ENCODE peak calls at places on chromosomes 13 and 19, in six cellular contexts. I is progenitor cell of endocrine pancreas, K is hepatocyte, O is breast epithelium, S is adrenal gland, L is GM13976. U is an unnamed sample.
A peak's percentile ranks its signal among the peaks of the same experiment; 100 is the strongest.

GRCh38 chr13:50609016-50609415 is 234.5 kb downstream of the DLEU7 start:
- DNase-seq in I (no peak), O (no peak), K (no peak), L (no peak), S (no peak), U (no peak)

GRCh38 chr19:42422576-42423461 is 4.4 kb downstream of the LIPE start:
- DNase-seq in S (peak; percentile 70), I (peak; percentile 36), O (no peak), K (peak; percentile 66), L (peak; percentile 64), U (no peak)

GRCh38 chr13:65330691-65331090 is 1899.4 kb downstream of the PCDH9 start:
- DNase-seq in S (no peak), K (no peak), L (no peak), I (no peak), O (no peak), U (no peak)

GRCh38 chr19:10290876-10291553 is 1.3 kb downstream of the ICAM5 start:
- DNase-seq in S (no peak), I (no peak), O (no peak), K (peak; percentile 58), L (peak; percentile 74), U (peak; percentile 83)

GRCh38 chr19:2540646-2541454 is 64.9 kb downstream of the GADD45B start:
- DNase-seq in K (peak; percentile 96), S (no peak), I (peak; percentile 81), L (no peak), O (peak; percentile 97), U (peak; percentile 92)

GRCh38 chr13:27960362-27961226 is 8.5 kb downstream of the CDX2 start:
- DNase-seq in K (peak; percentile 88), S (no peak), I (peak; percentile 76), L (peak; percentile 73), O (peak; percentile 76), U (peak; percentile 57)

GRCh38 chr13:113992276-113993005 is 18.6 kb upstream of the C13orf46 start:
- DNase-seq in O (no peak), K (no peak), I (no peak), S (no peak), L (no peak), U (no peak)

GRCh38 chr13:44334751-44335150 is 38.9 kb upstream of the SERP2 start:
- DNase-seq in I (no peak), K (peak; percentile 40), S (no peak), L (no peak), O (no peak), U (no peak)

GRCh38 chr13:22387899-22388298 is 717.0 kb downstream of the FGF9 start:
- DNase-seq in I (no peak), S (no peak), L (no peak), K (no peak), O (no peak), U (no peak)

GRCh38 chr13:92463134-92463533 is 763.5 kb upstream of the GPC6 start:
- DNase-seq in O (no peak), S (no peak), L (no peak), I (no peak), K (no peak), U (no peak)

GRCh38 chr13:65499251-65499650 is 1730.9 kb downstream of the PCDH9 start:
- DNase-seq in S (no peak), L (no peak), I (no peak), O (no peak), K (no peak), U (no peak)

GRCh38 chr13:73549717-73550116 is 490.9 kb downstream of the KLF5 start:
- DNase-seq in I (no peak), S (no peak), K (no peak), O (no peak), L (no peak), U (no peak)

GRCh38 chr19:2775556-2776430 is 7.3 kb downstream of the SGTA start:
- DNase-seq in L (peak; percentile 82), S (no peak), K (peak; percentile 35), I (no peak), O (no peak), U (peak; percentile 50)

GRCh38 chr19:2089001-2089711 is 7.0 kb downstream of the MOB3A start:
- DNase-seq in O (no peak), K (no peak), L (no peak), I (no peak), S (no peak), U (no peak)

GRCh38 chr19:22515435-22515834 is 93.3 kb upstream of the ZNF98 start:
- DNase-seq in L (no peak), K (no peak), O (no peak), S (no peak), I (no peak), U (no peak)

GRCh38 chr13:39767791-39768564 is 112.5 kb downstream of the COG6 start:
- DNase-seq in S (no peak), L (no peak), I (no peak), O (no peak), K (no peak), U (no peak)

GRCh38 chr19:42396248-42396541 is 6.1 kb upstream of the CNFN start:
- DNase-seq in O (no peak), I (no peak), S (no peak), K (no peak), L (no peak), U (no peak)

GRCh38 chr13:103883152-103883551 is 816.9 kb upstream of the SLC10A2 start:
- DNase-seq in K (peak; percentile 94), S (peak; percentile 77), I (peak; percentile 36), O (peak; percentile 87), L (no peak), U (peak; percentile 80)

GRCh38 chr13:95955719-95956118 is 97.5 kb downstream of the UGGT2 start:
- DNase-seq in O (no peak), K (no peak), S (no peak), L (no peak), I (no peak), U (no peak)

GRCh38 chr19:41307090-41307875 is 2.7 kb upstream of the CCDC97 start:
- DNase-seq in L (no peak), S (no peak), I (no peak), O (no peak), K (no peak), U (no peak)

GRCh38 chr19:39425744-39426143 is 10.0 kb downstream of the RPS16 start:
- DNase-seq in O (no peak), S (no peak), K (no peak), L (no peak), I (no peak), U (no peak)

GRCh38 chr13:48741377-48741776 is 87.6 kb downstream of the CYSLTR2 start:
- DNase-seq in O (no peak), I (no peak), L (no peak), S (no peak), K (no peak), U (no peak)

GRCh38 chr13:94515352-94515751 is 35.9 kb upstream of the DCT start:
- DNase-seq in L (no peak), S (no peak), I (no peak), O (no peak), K (no peak), U (no peak)

GRCh38 chr19:2454199-2454961 is 2.4 kb downstream of the LMNB2 start:
- DNase-seq in O (no peak), I (no peak), K (no peak), L (no peak), S (no peak), U (no peak)

GRCh38 chr19:1082165-1082927 is 12.8 kb downstream of the POLR2E start:
- DNase-seq in I (peak; percentile 93), S (peak; percentile 79), K (peak; percentile 96), L (peak; percentile 86), O (peak; percentile 91), U (peak; percentile 91)

GRCh38 chr19:35521124-35521743 is 6.9 kb downstream of the SBSN start:
- DNase-seq in O (no peak), S (no peak), I (no peak), L (no peak), K (no peak), U (no peak)

GRCh38 chr13:80235131-80235530 is 105.8 kb downstream of the SPRY2 start:
- DNase-seq in I (no peak), S (no peak), O (no peak), L (no peak), K (peak; percentile 17), U (no peak)

GRCh38 chr19:37999309-38000213 is 92.6 kb downstream of the SIPA1L3 start:
- DNase-seq in L (no peak), K (no peak), S (no peak), O (no peak), I (no peak), U (no peak)

GRCh38 chr13:102117175-102117830 is 284.5 kb downstream of the FGF14 start:
- DNase-seq in S (no peak), O (no peak), K (no peak), I (no peak), L (no peak), U (no peak)

GRCh38 chr19:52880895-52881389 is 16.5 kb downstream of the ZNF320 start:
- DNase-seq in S (no peak), O (no peak), L (no peak), I (no peak), K (no peak), U (no peak)
- TF ChIP-seq CTCF in S (no peak), O (no peak), L (no peak), I (no peak), K (no peak), U (no peak)

GRCh38 chr19:44697670-44698034 is 1.3 kb upstream of the CEACAM16 start:
- DNase-seq in I (no peak), L (no peak), S (no peak), O (no peak), K (no peak), U (no peak)

GRCh38 chr19:44692379-44692721 is 6.6 kb upstream of the CEACAM16 start:
- DNase-seq in O (no peak), I (no peak), L (no peak), S (no peak), K (no peak), U (no peak)

GRCh38 chr19:44690131-44690440 is 8.9 kb upstream of the CEACAM16 start:
- DNase-seq in K (no peak), O (no peak), L (no peak), I (no peak), S (no peak), U (no peak)

GRCh38 chr19:44696939-44697669 is 1.8 kb upstream of the CEACAM16 start:
- DNase-seq in S (no peak), I (no peak), O (no peak), L (no peak), K (no peak), U (no peak)

DNA sequence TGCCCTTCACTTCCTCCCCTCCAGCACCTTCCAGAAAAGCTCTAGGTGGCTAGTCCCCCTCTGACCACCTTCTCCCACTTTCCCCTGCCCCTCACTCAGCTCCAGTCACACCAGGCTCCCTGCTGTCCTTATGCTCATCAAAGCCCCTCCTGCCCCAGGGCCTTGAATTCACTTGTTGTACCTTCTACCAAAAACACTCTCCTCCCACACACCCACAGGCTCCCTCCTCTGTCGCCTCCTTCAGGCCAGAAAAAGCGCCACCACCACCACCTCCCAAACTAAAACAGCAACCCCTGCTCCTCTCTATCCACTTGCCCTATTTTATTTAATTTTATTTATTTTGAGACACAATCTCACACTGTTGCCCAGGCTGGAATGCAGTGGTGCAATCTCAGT is 4.8 kb upstream of the CEACAM16 start:
- DNase-seq in S (no peak), L (no peak), O (no peak), I (no peak), K (no peak), U (no peak)
- TF ChIP-seq CTCF in S (peak; percentile 13), L (peak; percentile 37), O (no peak), I (peak; percentile 33), K (peak; percentile 16), U (no peak)

GRCh38 chr13:69579351-69579750 is 528.3 kb upstream of the ATXN8OS start:
- DNase-seq in O (no peak), L (peak; percentile 10), S (no peak), K (peak; percentile 40), I (no peak), U (no peak)
- TF ChIP-seq CTCF in O (no peak), L (no peak), S (no peak), K (peak; percentile 56), I (peak; percentile 25), U (no peak)

GRCh38 chr19:45477713-45478453 is 10.1 kb downstream of the FOSB start:
- DNase-seq in O (no peak), K (peak; percentile 17), L (no peak), S (no peak), I (no peak), U (no peak)
- TF ChIP-seq CTCF in O (no peak), K (no peak), L (no peak), S (no peak), I (no peak), U (no peak)